ENCODE peak calls at places on chromosomes 16 and 17, in eight cellular contexts. One of them, this sample, is unnamed.
A peak's percentile ranks its signal among the peaks of the same experiment; 100 is the strongest.

GRCh38 chr17:3916013-3916696 is at the start of gene P2RX1:
- DNase-seq in thoracic aorta: no peak
- DNase-seq in aorta: peak; percentile 76
- DNase-seq in effector memory CD4-positive, alpha-beta T cell: peak; percentile 24
- DNase-seq in CD8-positive, alpha-beta T cell: no peak
- DNase-seq in A549: no peak
- DNase-seq in heart left ventricle: no peak
- DNase-seq in AG04450: no peak
- DNase-seq in this sample: no peak

GRCh38 chr16:70804153-70804728 is 3.3 kb upstream of the VAC14 start:
- DNase-seq in thoracic aorta: no peak
- DNase-seq in aorta: no peak
- DNase-seq in effector memory CD4-positive, alpha-beta T cell: no peak
- DNase-seq in CD8-positive, alpha-beta T cell: no peak
- DNase-seq in A549: peak; percentile 37
- DNase-seq in heart left ventricle: no peak
- DNase-seq in AG04450: peak; percentile 81
- DNase-seq in this sample: peak; percentile 52

GRCh38 chr17:20781260-20781659 is 201.7 kb downstream of the CDRT15L2 start:
- DNase-seq in thoracic aorta: no peak
- DNase-seq in aorta: no peak
- DNase-seq in effector memory CD4-positive, alpha-beta T cell: no peak
- DNase-seq in CD8-positive, alpha-beta T cell: no peak
- DNase-seq in A549: no peak
- DNase-seq in heart left ventricle: no peak
- DNase-seq in AG04450: no peak
- DNase-seq in this sample: no peak

GRCh38 chr17:1718362-1719165 is 5.9 kb upstream of the WDR81 start:
- DNase-seq in thoracic aorta: no peak
- DNase-seq in aorta: no peak
- DNase-seq in effector memory CD4-positive, alpha-beta T cell: no peak
- DNase-seq in CD8-positive, alpha-beta T cell: no peak
- DNase-seq in A549: no peak
- DNase-seq in heart left ventricle: no peak
- DNase-seq in AG04450: no peak
- DNase-seq in this sample: no peak

GRCh38 chr17:55540414-55541091 is 29.3 kb upstream of the SMIM36 start:
- DNase-seq in thoracic aorta: no peak
- DNase-seq in aorta: no peak
- DNase-seq in effector memory CD4-positive, alpha-beta T cell: no peak
- DNase-seq in CD8-positive, alpha-beta T cell: no peak
- DNase-seq in A549: peak; percentile 90
- DNase-seq in heart left ventricle: no peak
- DNase-seq in AG04450: no peak
- DNase-seq in this sample: no peak

GRCh38 chr17:44556114-44556853 is 1.0 kb upstream of the FZD2 start:
- DNase-seq in thoracic aorta: no peak
- DNase-seq in aorta: peak; percentile 57
- DNase-seq in effector memory CD4-positive, alpha-beta T cell: no peak
- DNase-seq in CD8-positive, alpha-beta T cell: no peak
- DNase-seq in A549: peak; percentile 74
- DNase-seq in heart left ventricle: no peak
- DNase-seq in AG04450: no peak
- DNase-seq in this sample: no peak

GRCh38 chr16:53080345-53081031 is 25.7 kb downstream of the CHD9 start:
- DNase-seq in thoracic aorta: no peak
- DNase-seq in aorta: peak; percentile 72
- DNase-seq in effector memory CD4-positive, alpha-beta T cell: no peak
- DNase-seq in CD8-positive, alpha-beta T cell: no peak
- DNase-seq in A549: peak; percentile 92
- DNase-seq in heart left ventricle: no peak
- DNase-seq in AG04450: peak; percentile 65
- DNase-seq in this sample: no peak

GRCh38 chr17:45935197-45935709 is 40.9 kb downstream of the MAPT start:
- DNase-seq in thoracic aorta: no peak
- DNase-seq in aorta: no peak
- DNase-seq in effector memory CD4-positive, alpha-beta T cell: no peak
- DNase-seq in CD8-positive, alpha-beta T cell: no peak
- DNase-seq in A549: no peak
- DNase-seq in heart left ventricle: no peak
- DNase-seq in AG04450: no peak
- DNase-seq in this sample: no peak

GRCh38 chr17:28623696-28624095 is 9.7 kb upstream of the RSKR start:
- DNase-seq in thoracic aorta: no peak
- DNase-seq in aorta: no peak
- DNase-seq in effector memory CD4-positive, alpha-beta T cell: no peak
- DNase-seq in CD8-positive, alpha-beta T cell: no peak
- DNase-seq in A549: no peak
- DNase-seq in heart left ventricle: no peak
- DNase-seq in AG04450: no peak
- DNase-seq in this sample: no peak

GRCh38 chr17:5823219-5823618 is 238.9 kb upstream of the NLRP1 start:
- DNase-seq in thoracic aorta: no peak
- DNase-seq in aorta: no peak
- DNase-seq in effector memory CD4-positive, alpha-beta T cell: no peak
- DNase-seq in CD8-positive, alpha-beta T cell: no peak
- DNase-seq in A549: no peak
- DNase-seq in heart left ventricle: no peak
- DNase-seq in AG04450: no peak
- DNase-seq in this sample: no peak

GRCh38 chr16:87926246-87927194 is 9.8 kb downstream of the CA5A start:
- DNase-seq in thoracic aorta: no peak
- DNase-seq in aorta: no peak
- DNase-seq in effector memory CD4-positive, alpha-beta T cell: no peak
- DNase-seq in CD8-positive, alpha-beta T cell: no peak
- DNase-seq in A549: no peak
- DNase-seq in heart left ventricle: no peak
- DNase-seq in AG04450: no peak
- DNase-seq in this sample: no peak

GRCh38 chr16:86681440-86681838 is 103.1 kb downstream of the FOXL1 start:
- DNase-seq in thoracic aorta: peak; percentile 50
- DNase-seq in aorta: peak; percentile 89
- DNase-seq in effector memory CD4-positive, alpha-beta T cell: no peak
- DNase-seq in CD8-positive, alpha-beta T cell: no peak
- DNase-seq in A549: no peak
- DNase-seq in heart left ventricle: no peak
- DNase-seq in AG04450: no peak
- DNase-seq in this sample: no peak

GRCh38 chr17:30000001-30000754 is 58.7 kb downstream of the EFCAB5 start:
- DNase-seq in thoracic aorta: no peak
- DNase-seq in aorta: no peak
- DNase-seq in effector memory CD4-positive, alpha-beta T cell: no peak
- DNase-seq in CD8-positive, alpha-beta T cell: no peak
- DNase-seq in A549: peak; percentile 27
- DNase-seq in heart left ventricle: no peak
- DNase-seq in AG04450: no peak
- DNase-seq in this sample: no peak

GRCh38 chr17:30002088-30002487 is 60.7 kb downstream of the EFCAB5 start:
- DNase-seq in thoracic aorta: no peak
- DNase-seq in aorta: no peak
- DNase-seq in effector memory CD4-positive, alpha-beta T cell: no peak
- DNase-seq in CD8-positive, alpha-beta T cell: no peak
- DNase-seq in A549: no peak
- DNase-seq in heart left ventricle: no peak
- DNase-seq in AG04450: no peak
- DNase-seq in this sample: no peak

GRCh38 chr17:30005709-30006320 is 64.4 kb downstream of the EFCAB5 start:
- DNase-seq in thoracic aorta: no peak
- DNase-seq in aorta: no peak
- DNase-seq in effector memory CD4-positive, alpha-beta T cell: no peak
- DNase-seq in CD8-positive, alpha-beta T cell: no peak
- DNase-seq in A549: peak; percentile 40
- DNase-seq in heart left ventricle: no peak
- DNase-seq in AG04450: no peak
- DNase-seq in this sample: no peak

GRCh38 chr17:29996458-29996857 is 55.0 kb downstream of the EFCAB5 start:
- DNase-seq in thoracic aorta: no peak
- DNase-seq in aorta: no peak
- DNase-seq in effector memory CD4-positive, alpha-beta T cell: no peak
- DNase-seq in CD8-positive, alpha-beta T cell: no peak
- DNase-seq in A549: no peak
- DNase-seq in heart left ventricle: no peak
- DNase-seq in AG04450: no peak
- DNase-seq in this sample: no peak

DNA sequence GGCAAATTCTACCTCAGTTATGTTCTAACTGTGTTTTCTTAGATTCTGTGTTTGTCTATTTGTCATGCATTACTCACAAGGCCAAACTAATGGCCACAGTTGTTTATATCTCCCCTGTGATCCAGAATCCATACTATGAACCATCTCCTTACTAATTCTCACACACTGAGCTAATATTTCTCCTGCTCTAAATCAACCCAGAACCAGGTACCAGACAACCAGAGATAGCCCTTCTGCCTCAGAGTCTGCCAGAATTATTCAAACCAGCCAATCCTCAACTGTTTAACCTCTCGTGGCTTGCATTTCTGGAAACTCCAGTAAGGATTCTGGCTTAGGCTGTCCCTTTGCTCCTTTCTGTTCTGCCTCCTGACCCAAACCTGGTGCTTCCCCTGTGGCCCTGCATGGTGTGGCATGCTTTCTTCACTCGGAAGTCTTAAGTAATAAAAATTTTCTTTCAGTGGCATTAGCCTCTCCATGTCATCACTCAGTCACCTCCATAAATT is 59.4 kb downstream of the EFCAB5 start:
- DNase-seq in thoracic aorta: no peak
- DNase-seq in aorta: no peak
- DNase-seq in effector memory CD4-positive, alpha-beta T cell: no peak
- DNase-seq in CD8-positive, alpha-beta T cell: no peak
- DNase-seq in A549: no peak
- DNase-seq in heart left ventricle: no peak
- DNase-seq in AG04450: no peak
- DNase-seq in this sample: no peak
- H3K4me3 ChIP-seq in thoracic aorta: no peak overlapping the region
- H3K4me3 ChIP-seq in aorta: no peak overlapping the region
- H3K4me3 ChIP-seq in effector memory CD4-positive, alpha-beta T cell: no peak overlapping the region
- H3K4me3 ChIP-seq in CD8-positive, alpha-beta T cell: no peak overlapping the region
- H3K4me3 ChIP-seq in A549: no peak overlapping the region
- H3K4me3 ChIP-seq in heart left ventricle: no peak overlapping the region
- H3K4me3 ChIP-seq in AG04450: no peak overlapping the region
- H3K4me3 ChIP-seq in this sample: no peak overlapping the region

DNA sequence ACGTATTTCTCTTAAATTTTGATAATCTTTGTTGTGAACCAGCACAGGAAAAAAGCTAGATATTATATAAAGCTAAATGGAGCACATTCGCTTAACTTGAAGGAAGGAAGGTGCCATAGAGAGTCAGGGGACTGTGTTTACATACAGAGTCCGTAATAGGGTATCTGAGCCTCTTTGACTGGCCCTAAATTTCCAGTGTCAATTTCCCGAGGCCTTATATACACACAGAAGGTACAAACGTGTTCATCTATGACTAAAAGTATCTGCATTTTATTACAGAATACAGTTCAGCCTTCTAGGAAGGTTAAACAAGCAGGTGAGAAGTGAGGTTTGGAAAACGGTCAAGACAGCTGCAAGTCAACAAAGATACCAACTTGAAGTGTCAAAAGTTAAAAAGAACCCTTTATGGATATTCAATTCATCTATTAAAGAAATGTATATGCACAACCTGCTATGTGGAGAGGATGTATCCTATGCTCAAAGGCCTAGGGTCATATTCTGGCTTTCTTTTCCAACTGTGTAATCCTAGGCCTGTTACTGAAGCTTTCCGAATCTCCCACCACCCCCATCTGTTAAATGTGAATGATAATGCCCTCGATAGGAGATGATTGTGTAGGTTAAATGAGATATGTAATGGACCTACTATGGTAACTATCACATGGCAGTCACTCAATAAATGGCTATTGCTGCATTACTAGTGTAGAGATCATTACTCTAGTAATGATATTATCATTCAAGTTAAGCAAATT is 263.7 kb upstream of the MAF start:
- DNase-seq in thoracic aorta: no peak
- DNase-seq in aorta: no peak
- DNase-seq in effector memory CD4-positive, alpha-beta T cell: no peak
- DNase-seq in CD8-positive, alpha-beta T cell: no peak
- DNase-seq in A549: no peak
- DNase-seq in heart left ventricle: no peak
- DNase-seq in AG04450: no peak
- DNase-seq in this sample: no peak
- H3K4me3 ChIP-seq in thoracic aorta: no peak overlapping the region
- H3K4me3 ChIP-seq in aorta: no peak overlapping the region
- H3K4me3 ChIP-seq in effector memory CD4-positive, alpha-beta T cell: no peak overlapping the region
- H3K4me3 ChIP-seq in CD8-positive, alpha-beta T cell: no peak overlapping the region
- H3K4me3 ChIP-seq in A549: no peak overlapping the region
- H3K4me3 ChIP-seq in heart left ventricle: no peak overlapping the region
- H3K4me3 ChIP-seq in AG04450: no peak overlapping the region
- H3K4me3 ChIP-seq in this sample: no peak overlapping the region

DNA sequence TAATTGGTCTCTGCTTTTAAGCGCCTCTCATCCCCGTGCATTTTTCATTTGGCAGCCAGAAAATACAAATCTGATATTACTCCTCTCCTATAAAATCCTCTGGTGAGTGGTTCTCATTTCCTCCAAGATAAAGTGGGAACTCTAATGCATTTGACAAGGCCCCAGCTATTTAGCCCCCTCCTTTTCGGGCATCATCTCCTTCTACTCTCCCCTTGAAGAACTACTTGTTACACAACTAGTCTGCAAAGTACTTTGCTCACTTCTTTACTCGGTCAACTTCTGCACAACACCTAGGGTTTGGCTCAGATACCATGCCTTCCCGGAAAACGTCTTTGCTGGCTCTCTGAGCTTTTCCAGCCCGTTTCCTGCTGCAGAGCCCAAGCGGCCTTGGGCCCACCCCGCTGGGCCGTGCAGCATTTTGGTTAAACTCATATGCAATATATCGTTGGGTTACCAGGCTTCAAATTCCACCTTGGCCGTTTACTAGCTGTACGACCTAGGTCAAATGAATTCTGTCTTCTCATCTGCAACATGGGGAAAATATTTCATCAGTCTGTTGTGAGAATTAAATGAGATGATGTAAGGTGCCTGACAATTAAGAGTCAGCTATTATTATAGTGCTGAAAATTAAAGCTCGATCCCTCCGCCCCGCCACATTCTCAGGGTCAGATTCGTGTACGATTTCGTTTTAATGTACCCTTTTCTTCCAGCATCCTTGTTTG is 883 bp upstream of the TAF15 start:
- DNase-seq in thoracic aorta: no peak
- DNase-seq in aorta: no peak
- DNase-seq in effector memory CD4-positive, alpha-beta T cell: no peak
- DNase-seq in CD8-positive, alpha-beta T cell: no peak
- DNase-seq in A549: no peak
- DNase-seq in heart left ventricle: no peak
- DNase-seq in AG04450: no peak
- DNase-seq in this sample: no peak
- H3K4me3 ChIP-seq in thoracic aorta: peak overlapping the region; percentile 86
- H3K4me3 ChIP-seq in aorta: no peak overlapping the region
- H3K4me3 ChIP-seq in effector memory CD4-positive, alpha-beta T cell: peak overlapping the region; percentile 75
- H3K4me3 ChIP-seq in CD8-positive, alpha-beta T cell: peak overlapping the region; percentile 64
- H3K4me3 ChIP-seq in A549: peak overlapping the region; percentile 58
- H3K4me3 ChIP-seq in heart left ventricle: peak overlapping the region; percentile 84
- H3K4me3 ChIP-seq in AG04450: peak overlapping the region; percentile 99
- H3K4me3 ChIP-seq in this sample: peak overlapping the region; percentile 58

GRCh38 chr17:68598074-68598473 is 3.1 kb downstream of the FAM20A start:
- DNase-seq in thoracic aorta: no peak
- DNase-seq in aorta: no peak
- DNase-seq in effector memory CD4-positive, alpha-beta T cell: no peak
- DNase-seq in CD8-positive, alpha-beta T cell: no peak
- DNase-seq in A549: no peak
- DNase-seq in heart left ventricle: no peak
- DNase-seq in AG04450: no peak
- DNase-seq in this sample: no peak
- H3K4me3 ChIP-seq in thoracic aorta: no peak overlapping the region
- H3K4me3 ChIP-seq in aorta: no peak overlapping the region
- H3K4me3 ChIP-seq in effector memory CD4-positive, alpha-beta T cell: no peak overlapping the region
- H3K4me3 ChIP-seq in CD8-positive, alpha-beta T cell: no peak overlapping the region
- H3K4me3 ChIP-seq in A549: no peak overlapping the region
- H3K4me3 ChIP-seq in heart left ventricle: no peak overlapping the region
- H3K4me3 ChIP-seq in AG04450: no peak overlapping the region
- H3K4me3 ChIP-seq in this sample: no peak overlapping the region